ENCODE peak calls at places on chromosome 9, in nine cellular contexts. E, J, X, S, Z, U, V, W and D are unnamed samples.

GRCh38 chr9:108727580-108728056 is 128.2 kb downstream of the ACTL7B start:
- DNase-seq in E (no peak), J (no peak), X (no peak), S (no peak), Z (peak), U (no peak), V (no peak), W (no peak), D (no peak)

GRCh38 chr9:74920944-74921626 is 31.6 kb downstream of the C9orf40 start:
- DNase-seq in E (no peak), J (no peak), X (no peak), S (no peak), Z (no peak), U (no peak), V (no peak), W (no peak), D (no peak)

GRCh38 chr9:34380511-34381315 is 4.0 kb upstream of the MYORG start:
- DNase-seq in E (peak), J (peak), X (peak), S (peak), Z (peak), U (peak), V (peak), W (no peak), D (peak)

GRCh38 chr9:99294850-99295461 is 72.9 kb downstream of the SEC61B start:
- DNase-seq in E (no peak), J (no peak), X (no peak), S (no peak), Z (no peak), U (no peak), V (no peak), W (no peak), D (no peak)

GRCh38 chr9:34732478-34732877 is 22.5 kb upstream of the CCL21 start:
- DNase-seq in E (no peak), J (no peak), X (no peak), S (no peak), Z (no peak), U (no peak), V (no peak), W (no peak), D (no peak)

GRCh38 chr9:130908878-130909356 is 12.3 kb upstream of the QRFP start:
- DNase-seq in E (no peak), J (no peak), X (no peak), S (no peak), Z (no peak), U (peak), V (no peak), W (no peak), D (no peak)

GRCh38 chr9:35835766-35836165 is 6.7 kb downstream of the TMEM8B start:
- DNase-seq in E (no peak), J (no peak), X (no peak), S (no peak), Z (no peak), U (no peak), V (no peak), W (no peak), D (no peak)

GRCh38 chr9:96487949-96488348 is 38.0 kb downstream of the HABP4 start:
- DNase-seq in E (no peak), J (no peak), X (no peak), S (no peak), Z (no peak), U (no peak), V (no peak), W (no peak), D (no peak)

GRCh38 chr9:98955259-98955658 is 11.6 kb downstream of the COL15A1 start:
- DNase-seq in E (no peak), J (no peak), X (no peak), S (no peak), Z (no peak), U (no peak), V (no peak), W (no peak), D (no peak)

GRCh38 chr9:35385042-35385441 is 104.9 kb upstream of the RUSC2 start:
- DNase-seq in E (no peak), J (no peak), X (no peak), S (no peak), Z (no peak), U (no peak), V (no peak), W (no peak), D (no peak)

GRCh38 chr9:131292937-131293336 is 3.4 kb downstream of the PLPP7 start:
- DNase-seq in E (no peak), J (no peak), X (no peak), S (no peak), Z (no peak), U (no peak), V (no peak), W (no peak), D (no peak)

GRCh38 chr9:85163415-85163814 is 493.9 kb downstream of the NTRK2 start:
- DNase-seq in E (no peak), J (no peak), X (no peak), S (no peak), Z (no peak), U (no peak), V (no peak), W (no peak), D (no peak)

DNA sequence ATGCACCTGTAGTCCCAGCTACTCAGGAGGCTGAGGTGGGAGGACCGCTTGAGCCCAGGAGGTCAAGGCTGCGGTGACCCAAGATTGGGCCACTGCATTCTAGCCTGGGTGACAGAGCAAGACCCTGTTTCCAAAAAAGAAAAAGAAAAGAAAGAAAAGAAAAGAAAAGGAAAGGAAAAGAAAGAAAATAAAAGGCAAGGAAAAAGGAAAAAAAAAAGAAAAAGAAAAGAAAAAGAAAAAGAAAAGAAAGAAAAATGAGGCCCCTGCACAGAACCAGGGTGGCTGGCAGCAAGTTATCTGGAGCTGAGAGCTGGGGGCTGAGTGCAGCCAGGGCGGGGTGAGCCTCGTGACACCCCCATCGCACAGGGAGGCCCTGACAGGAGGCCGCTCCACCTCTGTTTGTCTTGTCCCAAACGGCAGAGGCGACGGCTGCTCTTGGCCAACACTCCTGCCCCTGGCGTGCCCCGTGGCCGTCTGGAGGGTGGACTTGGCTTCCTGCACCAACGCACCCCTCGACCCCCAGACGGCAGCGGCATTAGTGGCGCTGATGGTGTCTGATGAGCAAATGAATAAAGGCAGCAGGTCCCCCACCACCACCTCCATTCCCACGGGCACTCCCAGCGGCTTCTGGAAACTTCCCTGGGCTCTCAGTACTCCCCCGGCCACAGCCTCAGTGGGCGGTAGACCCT is 16.7 kb downstream of the EXD3 start:
- DNase-seq in E (no peak), J (no peak), X (no peak), S (no peak), Z (no peak), U (no peak), V (no peak), W (no peak), D (no peak)
- TF ChIP-seq EP300 in E (no peak), J (no peak), X (no peak), S (no peak), Z (no peak), U (no peak), V (no peak), W (no peak), D (no peak)

GRCh38 chr9:112971415-112971814 is 40.6 kb downstream of the ZNF883 start:
- DNase-seq in E (peak), J (no peak), X (peak), S (no peak), Z (no peak), U (no peak), V (no peak), W (no peak), D (no peak)
- TF ChIP-seq CTCF in E (peak), J (no peak), X (peak), S (no peak), Z (no peak), U (peak), V (no peak), W (no peak), D (no peak)

GRCh38 chr9:4670591-4670990 is 4.3 kb upstream of the SPATA6L start:
- DNase-seq in E (no peak), J (no peak), X (no peak), S (no peak), Z (no peak), U (no peak), V (no peak), W (no peak), D (no peak)

GRCh38 chr9:4669890-4670289 is 3.6 kb upstream of the SPATA6L start:
- DNase-seq in E (no peak), J (no peak), X (no peak), S (no peak), Z (no peak), U (no peak), V (no peak), W (no peak), D (no peak)

GRCh38 chr9:4674783-4675182 is 4.6 kb upstream of the CDC37L1 start:
- DNase-seq in E (no peak), J (no peak), X (no peak), S (no peak), Z (no peak), U (no peak), V (no peak), W (no peak), D (no peak)

GRCh38 chr9:4668604-4669003 is 2.3 kb upstream of the SPATA6L start:
- DNase-seq in E (no peak), J (no peak), X (no peak), S (no peak), Z (no peak), U (no peak), V (no peak), W (no peak), D (no peak)

DNA sequence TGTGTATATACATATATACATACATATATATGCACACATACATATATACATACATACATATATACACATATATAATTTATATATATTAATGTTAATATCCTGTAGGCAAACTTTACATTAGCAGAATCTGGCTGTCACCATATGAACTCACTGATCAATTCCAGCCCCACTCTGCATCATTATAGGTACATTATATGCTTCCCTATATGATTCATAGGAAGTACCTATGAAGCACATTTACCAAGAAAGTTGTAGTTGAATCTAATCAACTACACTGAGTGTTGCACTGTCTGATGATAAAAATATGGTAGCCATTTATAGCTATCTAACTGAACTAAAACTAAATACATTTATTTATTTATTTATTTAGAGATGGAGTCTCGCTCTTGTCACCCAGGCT is 5.5 kb upstream of the SPATA6L start:
- DNase-seq in E (no peak), J (no peak), X (no peak), S (no peak), Z (no peak), U (no peak), V (no peak), W (no peak), D (no peak)
- TF ChIP-seq EP300 in E (no peak), J (no peak), X (no peak), S (no peak), Z (no peak), U (no peak), V (no peak), W (no peak), D (no peak)

DNA sequence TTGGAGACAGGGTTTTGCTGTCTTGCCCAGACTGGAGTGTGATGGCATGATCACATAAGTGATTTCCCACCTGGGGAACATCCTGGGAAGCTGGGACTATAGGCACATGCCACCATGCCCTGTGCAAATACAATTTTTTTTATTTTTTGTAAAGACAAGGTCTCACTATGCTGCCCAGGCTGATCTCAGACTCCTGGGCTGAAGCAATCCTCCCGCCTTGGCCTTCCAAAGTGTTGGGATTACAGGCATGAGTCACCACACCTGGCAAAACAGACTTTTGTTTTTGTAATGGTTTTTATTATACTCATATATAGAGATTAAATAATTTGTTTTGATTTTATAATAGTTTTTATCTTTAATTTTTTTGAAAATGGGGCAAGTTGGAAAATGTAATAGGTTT is 14.7 kb downstream of the DNAJC25 start:
- DNase-seq in E (no peak), J (no peak), X (peak), S (no peak), Z (no peak), U (no peak), V (no peak), W (no peak), D (no peak)
- TF ChIP-seq CTCF in E (no peak), J (no peak), X (no peak), S (no peak), Z (no peak), U (no peak), V (no peak), W (no peak), D (no peak)

DNA sequence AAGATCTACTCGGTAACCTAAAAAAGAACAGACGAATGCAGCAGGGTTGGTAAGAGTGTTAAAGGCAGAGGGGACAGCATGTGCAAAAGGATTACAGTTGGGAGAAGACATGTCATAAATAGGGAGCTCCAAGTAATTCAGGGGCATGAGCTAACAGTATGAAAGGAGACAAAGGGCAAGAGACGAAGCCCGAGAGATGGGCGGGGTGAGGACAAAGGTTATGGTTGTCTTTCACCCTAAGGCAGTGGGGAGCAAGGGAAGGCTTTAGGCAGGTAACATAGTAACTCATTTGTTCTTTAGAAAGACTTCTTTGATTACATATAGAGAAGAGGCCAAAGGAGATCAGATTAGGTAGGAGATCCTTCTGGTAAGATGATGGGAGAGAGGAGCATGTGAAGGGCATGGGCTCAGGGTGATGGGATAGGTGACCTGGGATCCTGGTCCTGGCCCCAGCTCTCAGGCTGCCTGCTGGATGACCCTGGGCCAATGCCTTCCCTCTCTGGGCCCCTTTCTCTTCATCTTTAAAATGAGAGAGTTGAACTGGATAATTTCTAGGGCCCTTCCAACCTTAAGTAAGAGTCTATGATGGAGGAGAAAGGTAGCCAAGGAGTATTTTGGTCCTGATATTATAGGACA is 19.5 kb downstream of the MORN5 start:
- DNase-seq in E (no peak), J (no peak), X (peak), S (no peak), Z (no peak), U (no peak), V (no peak), W (no peak), D (no peak)
- TF ChIP-seq EP300 in E (no peak), J (no peak), X (no peak), S (no peak), Z (no peak), U (no peak), V (no peak), W (no peak), D (no peak)

GRCh38 chr9:83980395-83981125 is at the start of gene RMI1:
- DNase-seq in E (peak), J (peak), X (peak), S (peak), Z (peak), U (peak), V (peak), W (peak), D (peak)
- TF ChIP-seq CTCF in E (peak), J (peak), X (no peak), S (no peak), Z (no peak), U (no peak), V (peak), W (no peak), D (peak)

DNA sequence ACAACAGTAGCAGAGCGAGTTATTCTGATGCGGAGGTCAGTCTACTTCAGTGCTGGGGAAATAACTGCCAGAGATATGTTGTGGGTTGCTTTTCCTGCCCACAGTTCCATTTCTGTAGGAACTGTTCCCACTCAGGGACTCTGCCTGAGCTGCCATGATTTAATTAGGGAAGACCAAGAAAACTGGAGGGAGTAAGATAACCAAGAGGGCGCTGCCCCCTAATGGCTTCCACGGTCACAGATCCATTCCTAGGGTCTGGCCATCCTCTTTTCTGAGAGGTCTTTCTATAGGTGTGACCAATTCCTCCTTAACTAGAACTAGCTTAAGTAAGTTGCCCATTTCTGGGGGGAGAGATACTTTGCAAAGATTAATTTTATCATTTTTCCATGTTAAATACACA is 125.9 kb downstream of the APBA1 start:
- DNase-seq in E (peak), J (no peak), X (peak), S (no peak), Z (no peak), U (no peak), V (no peak), W (no peak), D (no peak)
- TF ChIP-seq EP300 in E (no peak), J (no peak), X (no peak), S (no peak), Z (no peak), U (no peak), V (no peak), W (no peak), D (no peak)

DNA sequence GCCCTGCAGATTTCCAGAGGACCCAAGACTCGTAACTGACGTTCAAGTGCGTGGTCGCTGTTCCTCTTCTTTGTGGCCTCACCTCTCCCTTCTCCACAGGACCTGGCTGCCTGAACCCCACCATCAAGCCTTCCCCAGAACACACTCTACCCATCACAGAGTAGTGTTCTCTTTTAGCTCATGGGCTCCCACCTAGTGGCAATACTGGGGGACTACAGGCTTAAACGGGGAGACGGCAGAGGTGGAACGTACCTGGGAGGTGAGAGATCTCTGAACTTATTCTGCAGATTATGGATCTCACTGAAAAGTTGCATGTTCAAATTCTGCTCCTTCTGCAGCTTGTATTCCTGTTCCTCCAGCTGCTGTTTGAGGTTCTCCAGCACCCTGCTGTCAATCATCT is 140.8 kb downstream of the CDK5RAP2 start:
- DNase-seq in E (peak), J (no peak), X (no peak), S (no peak), Z (no peak), U (peak), V (no peak), W (no peak), D (no peak)
- TF ChIP-seq CTCF in E (peak), J (no peak), X (peak), S (peak), Z (no peak), U (peak), V (no peak), W (no peak), D (peak)

GRCh38 chr9:100600511-100601079 is 22.7 kb downstream of the CAVIN4 start:
- DNase-seq in E (no peak), J (no peak), X (no peak), S (no peak), Z (no peak), U (no peak), V (no peak), W (no peak), D (no peak)

GRCh38 chr9:100601216-100601615 is 23.3 kb downstream of the CAVIN4 start:
- DNase-seq in E (peak), J (no peak), X (peak), S (no peak), Z (no peak), U (peak), V (no peak), W (no peak), D (peak)

GRCh38 chr9:100597236-100597635 is 19.4 kb downstream of the CAVIN4 start:
- DNase-seq in E (no peak), J (no peak), X (no peak), S (no peak), Z (no peak), U (no peak), V (no peak), W (no peak), D (no peak)

GRCh38 chr9:100595391-100596199 is 17.7 kb downstream of the CAVIN4 start:
- DNase-seq in E (peak), J (no peak), X (no peak), S (no peak), Z (no peak), U (peak), V (no peak), W (no peak), D (no peak)

DNA sequence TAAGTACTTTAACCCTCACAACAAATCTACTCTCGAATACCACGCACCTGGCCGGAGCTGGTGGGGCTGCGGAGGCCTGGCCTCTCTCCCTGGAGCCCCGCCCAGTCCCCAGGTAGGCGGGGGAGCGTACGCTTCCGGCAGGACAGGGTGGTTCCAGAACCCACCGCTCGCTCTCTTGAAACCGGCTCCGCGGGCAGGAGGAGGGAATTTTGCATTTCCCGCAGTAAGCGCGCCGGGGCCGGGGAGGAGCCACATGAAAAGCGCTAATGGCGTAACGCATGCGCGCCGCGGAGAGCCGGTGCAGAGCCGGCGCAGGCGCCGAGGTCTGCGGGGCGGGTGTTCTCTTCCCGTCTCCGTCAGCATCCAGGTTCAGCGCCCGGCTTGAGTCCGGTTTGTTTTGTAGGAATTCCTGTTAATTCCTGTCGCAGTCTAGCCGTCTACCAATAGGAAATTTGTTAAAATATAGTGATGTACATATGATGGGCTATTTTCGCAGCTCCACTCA is 20.8 kb downstream of the CAVIN4 start:
- DNase-seq in E (peak), J (peak), X (peak), S (no peak), Z (peak), U (peak), V (peak), W (peak), D (peak)
- TF ChIP-seq EP300 in E (no peak), J (no peak), X (no peak), S (no peak), Z (no peak), U (no peak), V (no peak), W (no peak), D (no peak)